ENCODE peak calls at places on chromosomes 11 and 22, in seven cellular contexts. L, B, T, W, Z, I and K are unnamed samples.

GRCh38 chr22:17724678-17725464 is 49.4 kb downstream of the BID start:
- DNase-seq in W (no peak), T (no peak), Z (no peak), I (no peak), L (no peak), B (no peak), K (no peak)

GRCh38 chr11:61111786-61112517 is 9.7 kb downstream of the CD5 start:
- DNase-seq in W (no peak), I (no peak), B (no peak), T (no peak), L (no peak), Z (no peak), K (no peak)

GRCh38 chr11:130420478-130421198 is 7.8 kb downstream of the ADAMTS8 start:
- DNase-seq in W (no peak), I (no peak), Z (no peak), B (peak; percentile 60), T (peak; percentile 51), L (peak; percentile 82), K (no peak)

GRCh38 chr11:83051760-83052671 is 19.7 kb downstream of the RAB30 start:
- DNase-seq in I (peak; percentile 48), B (no peak), W (no peak), Z (peak; percentile 56), T (no peak), L (peak; percentile 98), K (no peak)

GRCh38 chr11:90531001-90531400 is 308.2 kb upstream of the CHORDC1 start:
- DNase-seq in I (no peak), T (no peak), B (no peak), L (no peak), W (no peak), Z (no peak), K (no peak)

GRCh38 chr11:126480410-126481302 is 125.2 kb downstream of the ST3GAL4 start:
- DNase-seq in L (peak; percentile 88), W (peak; percentile 94), T (peak; percentile 85), I (peak; percentile 75), Z (peak; percentile 77), B (peak; percentile 81), K (peak; percentile 82)

GRCh38 chr22:16781764-16782329 is 43.4 kb downstream of the XKR3 start:
- DNase-seq in B (no peak), W (no peak), L (no peak), Z (no peak), I (no peak), T (no peak), K (no peak)

GRCh38 chr11:720642-721346 is 14.8 kb downstream of the EPS8L2 start:
- DNase-seq in L (peak; percentile 29), I (no peak), W (no peak), T (peak; percentile 59), B (no peak), Z (no peak), K (no peak)

DNA sequence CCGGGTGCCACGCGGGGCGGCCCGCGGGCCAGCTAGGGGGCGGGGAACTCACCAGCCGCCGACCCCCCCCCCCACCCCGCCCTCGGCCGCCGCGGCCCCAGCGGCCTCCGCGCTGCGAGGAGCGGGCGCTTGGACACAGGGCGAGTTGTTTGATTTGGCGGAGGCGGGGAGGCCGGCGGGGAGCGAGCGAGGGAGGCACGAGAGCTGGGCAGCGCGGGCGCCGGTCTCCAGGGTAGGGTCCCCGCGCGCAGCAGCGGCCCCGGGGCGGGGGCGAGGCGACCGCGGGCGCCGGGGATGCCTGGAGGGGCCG is 64.3 kb downstream of the NAV2 start:
- DNase-seq in L (no peak), T (peak; percentile 75), I (no peak), Z (peak; percentile 71), W (no peak), B (no peak), K (no peak)
- H3K4me3 ChIP-seq in L (peak overlapping the region; percentile 41), T (peak overlapping the region; percentile 50), I (peak overlapping the region; percentile 67), Z (peak overlapping the region; percentile 62), W (no peak overlapping the region), B (peak overlapping the region; percentile 79), K (peak overlapping the region; percentile 57)

GRCh38 chr22:32265882-32266767 is 11.0 kb upstream of the SLC5A4 start:
- DNase-seq in B (peak; percentile 33), L (peak; percentile 67), Z (peak; percentile 52), T (peak; percentile 69), I (peak; percentile 53), W (peak; percentile 87), K (peak; percentile 33)

GRCh38 chr22:32267011-32267410 is 11.9 kb upstream of the SLC5A4 start:
- DNase-seq in T (no peak), W (no peak), Z (no peak), I (no peak), L (no peak), B (no peak), K (no peak)

GRCh38 chr22:32270641-32271369 is 15.7 kb upstream of the SLC5A4 start:
- DNase-seq in Z (no peak), L (no peak), B (no peak), T (no peak), W (no peak), I (no peak), K (no peak)

GRCh38 chr22:32269316-32269715 is 14.2 kb upstream of the SLC5A4 start:
- DNase-seq in Z (no peak), B (no peak), L (no peak), I (no peak), T (no peak), W (no peak), K (no peak)

GRCh38 chr22:32271389-32271788 is 16.2 kb upstream of the SLC5A4 start:
- DNase-seq in Z (no peak), T (no peak), L (no peak), I (no peak), B (no peak), W (no peak), K (no peak)
- H3K27ac ChIP-seq in Z (no peak overlapping the region), T (no peak overlapping the region), L (no peak overlapping the region), I (no peak overlapping the region), B (no peak overlapping the region), W (no peak overlapping the region), K (no peak overlapping the region)

GRCh38 chr11:45470151-45471001 is 184.2 kb upstream of the SYT13 start:
- DNase-seq in B (no peak), I (peak; percentile 27), W (peak; percentile 33), T (no peak), L (no peak), Z (no peak), K (peak; percentile 9)
- H3K27me3 ChIP-seq in B (no peaks in the 10 kb centered on the region), I (peaks cover 3% of the 10 kb centered on the region), W (no peaks in the 10 kb centered on the region), T (no peaks in the 10 kb centered on the region), L (peaks cover 2% of the 10 kb centered on the region), Z (no peaks in the 10 kb centered on the region), K (no peaks in the 10 kb centered on the region)

GRCh38 chr22:27474711-27475547 is 326.6 kb downstream of the MN1 start:
- DNase-seq in L (peak; percentile 94), B (peak; percentile 78), Z (peak; percentile 29), T (no peak), W (peak; percentile 65), I (no peak), K (no peak)

GRCh38 chr22:27474112-27474571 is 327.4 kb downstream of the MN1 start:
- DNase-seq in B (no peak), Z (no peak), I (no peak), T (no peak), L (no peak), W (peak; percentile 63), K (no peak)

GRCh38 chr22:27476729-27477128 is 324.8 kb downstream of the MN1 start:
- DNase-seq in W (no peak), T (no peak), B (peak; percentile 27), Z (no peak), L (peak; percentile 83), I (no peak), K (no peak)

GRCh38 chr22:27476318-27476717 is 325.2 kb downstream of the MN1 start:
- DNase-seq in T (no peak), W (no peak), L (no peak), B (no peak), Z (no peak), I (no peak), K (no peak)

GRCh38 chr22:27475548-27475897 is 326.0 kb downstream of the MN1 start:
- DNase-seq in W (no peak), B (no peak), I (no peak), L (no peak), Z (no peak), T (no peak), K (no peak)
- H3K4me3 ChIP-seq in W (no peak overlapping the region), B (no peak overlapping the region), I (no peak overlapping the region), L (no peak overlapping the region), Z (no peak overlapping the region), T (no peak overlapping the region), K (no peak overlapping the region)

GRCh38 chr11:57322881-57323467 is 1.8 kb downstream of the TNKS1BP1 start:
- DNase-seq in T (no peak), W (no peak), L (no peak), I (no peak), Z (no peak), B (no peak), K (no peak)
- H3K27ac ChIP-seq in T (peak overlapping the region; percentile 98), W (peak overlapping the region; percentile 85), L (peak overlapping the region; percentile 99), I (peak overlapping the region; percentile 97), Z (peak overlapping the region; percentile 96), B (peak overlapping the region; percentile 98), K (peak overlapping the region; percentile 96)

DNA sequence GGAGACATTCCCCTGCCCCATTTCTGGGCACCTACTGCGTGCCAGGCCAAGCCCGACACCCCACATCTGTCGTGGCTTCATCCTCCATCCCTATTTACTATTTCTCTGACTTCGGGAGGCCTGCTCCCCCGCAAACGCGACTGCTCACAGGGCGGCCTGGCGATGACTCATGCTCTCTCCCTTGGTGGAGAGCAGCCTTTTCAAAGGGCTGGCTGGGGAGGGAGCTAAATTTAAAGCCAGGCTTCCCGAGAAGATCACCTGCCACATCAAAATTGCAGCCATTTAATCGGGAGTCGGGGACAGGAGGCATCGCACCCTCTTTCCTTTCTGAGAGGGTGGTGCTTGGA is 24.9 kb upstream of the SHISAL1 start:
- DNase-seq in W (peak; percentile 58), Z (no peak), B (no peak), T (peak; percentile 32), L (peak; percentile 75), I (no peak), K (no peak)
- H3K27me3 ChIP-seq in W (peaks cover 2% of the 10 kb centered on the region), Z (no peaks in the 10 kb centered on the region), B (peaks cover 23% of the 10 kb centered on the region), T (peaks cover 4% of the 10 kb centered on the region), L (peaks cover 2% of the 10 kb centered on the region), I (peaks cover 22% of the 10 kb centered on the region), K (no peaks in the 10 kb centered on the region)

DNA sequence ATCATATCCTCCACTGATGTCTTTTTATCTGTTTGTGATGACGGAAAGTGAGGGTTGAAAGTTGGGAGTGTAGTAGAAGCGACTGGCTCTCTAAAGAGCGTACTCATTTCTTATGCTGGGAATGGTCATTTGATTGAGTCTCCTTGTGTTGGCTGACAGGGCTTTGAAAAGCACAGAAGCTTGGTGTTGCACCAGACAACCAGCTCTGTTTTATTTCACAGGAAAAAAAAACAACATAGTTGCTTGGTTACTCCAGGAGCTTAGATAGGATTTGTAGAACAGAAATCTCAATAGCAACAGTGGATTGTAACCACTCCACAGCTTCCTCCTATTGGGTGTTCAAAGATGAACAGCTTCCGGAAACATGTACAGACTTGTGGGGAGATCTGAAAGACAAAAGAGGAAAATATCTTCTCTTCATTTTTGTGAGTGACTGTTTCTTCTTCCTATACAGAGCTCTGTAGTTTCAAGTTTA is 2.7 kb downstream of the RBM14 start:
- DNase-seq in B (no peak), Z (no peak), I (no peak), T (no peak), W (peak; percentile 55), L (peak; percentile 57), K (no peak)
- H3K4me3 ChIP-seq in B (peak overlapping the region; percentile 66), Z (peak overlapping the region; percentile 86), I (peak overlapping the region; percentile 73), T (peak overlapping the region; percentile 56), W (peak overlapping the region; percentile 80), L (peak overlapping the region; percentile 65), K (no peak overlapping the region)

DNA sequence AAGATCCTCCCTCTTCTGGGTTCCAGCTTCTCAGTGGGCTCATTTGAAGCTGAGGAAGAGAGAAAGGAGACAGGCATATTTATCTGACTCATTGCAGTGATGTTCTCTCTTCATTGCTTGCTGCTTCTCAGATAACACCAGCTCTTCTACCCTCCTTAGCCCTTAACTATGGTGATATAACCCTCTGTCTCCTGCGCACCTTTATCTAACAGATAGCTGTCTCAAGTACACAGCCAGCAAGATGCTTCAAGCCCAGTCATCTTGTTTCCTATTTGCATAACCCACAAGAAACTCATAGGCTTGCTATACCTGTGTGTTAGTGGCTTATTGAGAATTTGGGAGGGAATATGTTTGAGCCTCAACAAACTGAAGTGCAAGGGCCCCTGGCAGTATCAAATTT is 12.6 kb downstream of the PRSS23 start:
- DNase-seq in I (no peak), T (no peak), L (peak; percentile 21), W (no peak), B (no peak), Z (no peak), K (no peak)
- H3K27ac ChIP-seq in I (no peak overlapping the region), T (no peak overlapping the region), L (no peak overlapping the region), W (no peak overlapping the region), B (no peak overlapping the region), Z (no peak overlapping the region), K (no peak overlapping the region)